ENCODE peak calls at places on chromosome 3, in seven cellular contexts. One of them, this sample, is unnamed.

GRCh38 chr3:64321747-64322146 is 96.5 kb upstream of the PRICKLE2 start:
- DNase-seq in mucosa of gallbladder: peak; percentile 26
- DNase-seq in breast epithelium: no peak
- DNase-seq in stimulated activated naive CD4-positive, alpha-beta T cell: no peak
- DNase-seq in activated naive CD4-positive, alpha-beta T cell: no peak
- DNase-seq in T-helper 9 cell: no peak
- DNase-seq in SW480: peak; percentile 43
- DNase-seq in this sample: no peak

GRCh38 chr3:191066669-191067068 is 132.4 kb upstream of the OSTN start:
- DNase-seq in mucosa of gallbladder: no peak
- DNase-seq in breast epithelium: no peak
- DNase-seq in stimulated activated naive CD4-positive, alpha-beta T cell: no peak
- DNase-seq in activated naive CD4-positive, alpha-beta T cell: no peak
- DNase-seq in T-helper 9 cell: no peak
- DNase-seq in SW480: no peak
- DNase-seq in this sample: no peak

GRCh38 chr3:123344175-123344908 is 104.5 kb downstream of the ADCY5 start:
- DNase-seq in mucosa of gallbladder: no peak
- DNase-seq in breast epithelium: no peak
- DNase-seq in stimulated activated naive CD4-positive, alpha-beta T cell: no peak
- DNase-seq in activated naive CD4-positive, alpha-beta T cell: no peak
- DNase-seq in T-helper 9 cell: no peak
- DNase-seq in SW480: no peak
- DNase-seq in this sample: no peak

GRCh38 chr3:22089284-22089683 is 338.3 kb upstream of the ZNF385D start:
- DNase-seq in mucosa of gallbladder: no peak
- DNase-seq in breast epithelium: no peak
- DNase-seq in stimulated activated naive CD4-positive, alpha-beta T cell: no peak
- DNase-seq in activated naive CD4-positive, alpha-beta T cell: no peak
- DNase-seq in T-helper 9 cell: no peak
- DNase-seq in SW480: peak; percentile 62
- DNase-seq in this sample: no peak

GRCh38 chr3:152097770-152098169 is 171.0 kb upstream of the MBNL1 start:
- DNase-seq in mucosa of gallbladder: no peak
- DNase-seq in breast epithelium: no peak
- DNase-seq in stimulated activated naive CD4-positive, alpha-beta T cell: no peak
- DNase-seq in activated naive CD4-positive, alpha-beta T cell: no peak
- DNase-seq in T-helper 9 cell: no peak
- DNase-seq in SW480: no peak
- DNase-seq in this sample: no peak

GRCh38 chr3:8937064-8938020 is 25.9 kb downstream of the RAD18 start:
- DNase-seq in mucosa of gallbladder: no peak
- DNase-seq in breast epithelium: no peak
- DNase-seq in stimulated activated naive CD4-positive, alpha-beta T cell: no peak
- DNase-seq in activated naive CD4-positive, alpha-beta T cell: no peak
- DNase-seq in T-helper 9 cell: no peak
- DNase-seq in SW480: peak; percentile 34
- DNase-seq in this sample: no peak

GRCh38 chr3:112587336-112587735 is 25.5 kb downstream of the SLC35A5 start:
- DNase-seq in mucosa of gallbladder: no peak
- DNase-seq in breast epithelium: no peak
- DNase-seq in stimulated activated naive CD4-positive, alpha-beta T cell: no peak
- DNase-seq in activated naive CD4-positive, alpha-beta T cell: no peak
- DNase-seq in T-helper 9 cell: no peak
- DNase-seq in SW480: no peak
- DNase-seq in this sample: no peak

GRCh38 chr3:123489400-123490004 is 40.6 kb upstream of the ADCY5 start:
- DNase-seq in mucosa of gallbladder: peak; percentile 69
- DNase-seq in breast epithelium: peak; percentile 68
- DNase-seq in stimulated activated naive CD4-positive, alpha-beta T cell: no peak
- DNase-seq in activated naive CD4-positive, alpha-beta T cell: no peak
- DNase-seq in T-helper 9 cell: peak; percentile 12
- DNase-seq in SW480: peak; percentile 52
- DNase-seq in this sample: peak; percentile 77

GRCh38 chr3:171354706-171355582 is 105.3 kb downstream of the TNIK start:
- DNase-seq in mucosa of gallbladder: no peak
- DNase-seq in breast epithelium: no peak
- DNase-seq in stimulated activated naive CD4-positive, alpha-beta T cell: no peak
- DNase-seq in activated naive CD4-positive, alpha-beta T cell: no peak
- DNase-seq in T-helper 9 cell: no peak
- DNase-seq in SW480: peak; percentile 75
- DNase-seq in this sample: no peak

GRCh38 chr3:102536479-102536878 is 101.7 kb downstream of the ZPLD1 start:
- DNase-seq in mucosa of gallbladder: no peak
- DNase-seq in breast epithelium: no peak
- DNase-seq in stimulated activated naive CD4-positive, alpha-beta T cell: peak; percentile 5
- DNase-seq in activated naive CD4-positive, alpha-beta T cell: no peak
- DNase-seq in T-helper 9 cell: no peak
- DNase-seq in SW480: peak; percentile 54
- DNase-seq in this sample: no peak

GRCh38 chr3:197317250-197317963 is 19.0 kb upstream of the DLG1 start:
- DNase-seq in mucosa of gallbladder: no peak
- DNase-seq in breast epithelium: peak; percentile 64
- DNase-seq in stimulated activated naive CD4-positive, alpha-beta T cell: no peak
- DNase-seq in activated naive CD4-positive, alpha-beta T cell: no peak
- DNase-seq in T-helper 9 cell: no peak
- DNase-seq in SW480: no peak
- DNase-seq in this sample: no peak

GRCh38 chr3:12154151-12154550 is 4.6 kb downstream of the TIMP4 start:
- DNase-seq in mucosa of gallbladder: no peak
- DNase-seq in breast epithelium: no peak
- DNase-seq in stimulated activated naive CD4-positive, alpha-beta T cell: no peak
- DNase-seq in activated naive CD4-positive, alpha-beta T cell: no peak
- DNase-seq in T-helper 9 cell: no peak
- DNase-seq in SW480: no peak
- DNase-seq in this sample: no peak

GRCh38 chr3:19735111-19735510 is 198.9 kb downstream of the EFHB start:
- DNase-seq in mucosa of gallbladder: peak; percentile 63
- DNase-seq in breast epithelium: no peak
- DNase-seq in stimulated activated naive CD4-positive, alpha-beta T cell: no peak
- DNase-seq in activated naive CD4-positive, alpha-beta T cell: no peak
- DNase-seq in T-helper 9 cell: no peak
- DNase-seq in SW480: no peak
- DNase-seq in this sample: no peak

GRCh38 chr3:129576514-129577345 is 29.7 kb downstream of the PLXND1 start:
- DNase-seq in mucosa of gallbladder: peak; percentile 74
- DNase-seq in breast epithelium: peak; percentile 65
- DNase-seq in stimulated activated naive CD4-positive, alpha-beta T cell: peak; percentile 67
- DNase-seq in activated naive CD4-positive, alpha-beta T cell: peak; percentile 33
- DNase-seq in T-helper 9 cell: peak; percentile 65
- DNase-seq in SW480: no peak
- DNase-seq in this sample: no peak

GRCh38 chr3:43190682-43191081 is 84.8 kb upstream of the POMGNT2 start:
- DNase-seq in mucosa of gallbladder: no peak
- DNase-seq in breast epithelium: no peak
- DNase-seq in stimulated activated naive CD4-positive, alpha-beta T cell: no peak
- DNase-seq in activated naive CD4-positive, alpha-beta T cell: no peak
- DNase-seq in T-helper 9 cell: no peak
- DNase-seq in SW480: no peak
- DNase-seq in this sample: no peak

GRCh38 chr3:185792955-185793354 is 31.9 kb downstream of the IGF2BP2 start:
- DNase-seq in mucosa of gallbladder: no peak
- DNase-seq in breast epithelium: no peak
- DNase-seq in stimulated activated naive CD4-positive, alpha-beta T cell: no peak
- DNase-seq in activated naive CD4-positive, alpha-beta T cell: no peak
- DNase-seq in T-helper 9 cell: no peak
- DNase-seq in SW480: no peak
- DNase-seq in this sample: no peak

GRCh38 chr3:31980530-31981205 is 394 bp downstream of the OSBPL10 start:
- DNase-seq in mucosa of gallbladder: peak; percentile 62
- DNase-seq in breast epithelium: peak; percentile 52
- DNase-seq in stimulated activated naive CD4-positive, alpha-beta T cell: no peak
- DNase-seq in activated naive CD4-positive, alpha-beta T cell: peak; percentile 4
- DNase-seq in T-helper 9 cell: no peak
- DNase-seq in SW480: peak; percentile 86
- DNase-seq in this sample: peak; percentile 73

GRCh38 chr3:60989893-60990740 is 261.1 kb downstream of the FHIT start:
- DNase-seq in mucosa of gallbladder: no peak
- DNase-seq in breast epithelium: no peak
- DNase-seq in stimulated activated naive CD4-positive, alpha-beta T cell: no peak
- DNase-seq in activated naive CD4-positive, alpha-beta T cell: no peak
- DNase-seq in T-helper 9 cell: no peak
- DNase-seq in SW480: no peak
- DNase-seq in this sample: no peak

GRCh38 chr3:129199366-129199765 is 15.7 kb upstream of the CNBP start:
- DNase-seq in mucosa of gallbladder: no peak
- DNase-seq in breast epithelium: no peak
- DNase-seq in stimulated activated naive CD4-positive, alpha-beta T cell: no peak
- DNase-seq in activated naive CD4-positive, alpha-beta T cell: no peak
- DNase-seq in T-helper 9 cell: no peak
- DNase-seq in SW480: no peak
- DNase-seq in this sample: no peak

GRCh38 chr3:32238027-32238815 is at the start of gene CMTM8:
- DNase-seq in mucosa of gallbladder: peak; percentile 55
- DNase-seq in breast epithelium: no peak
- DNase-seq in stimulated activated naive CD4-positive, alpha-beta T cell: peak; percentile 39
- DNase-seq in activated naive CD4-positive, alpha-beta T cell: peak; percentile 45
- DNase-seq in T-helper 9 cell: peak; percentile 58
- DNase-seq in SW480: peak; percentile 77
- DNase-seq in this sample: peak; percentile 53